ENCODE peak calls at places on chromosomes 7 and 10, in four cellular contexts. One of them, this sample, is unnamed.

GRCh38 chr10:74917481-74918077 is 91.2 kb downstream of the KAT6B start:
- DNase-seq in fibroblast of lung: peak; percentile 93
- DNase-seq in uterus: no peak
- DNase-seq in brain microvascular endothelial cell: peak; percentile 49
- DNase-seq in this sample: no peak

GRCh38 chr10:13528138-13528874 is 508 bp downstream of the BEND7 start:
- DNase-seq in fibroblast of lung: no peak
- DNase-seq in uterus: peak; percentile 19
- DNase-seq in brain microvascular endothelial cell: no peak
- DNase-seq in this sample: no peak

GRCh38 chr7:135925205-135925604 is 52.0 kb downstream of the MTPN start:
- DNase-seq in fibroblast of lung: peak; percentile 11
- DNase-seq in uterus: no peak
- DNase-seq in brain microvascular endothelial cell: peak; percentile 18
- DNase-seq in this sample: no peak

GRCh38 chr7:143518941-143519340 is 41.3 kb downstream of the TAS2R41 start:
- DNase-seq in fibroblast of lung: no peak
- DNase-seq in uterus: no peak
- DNase-seq in brain microvascular endothelial cell: no peak
- DNase-seq in this sample: no peak

GRCh38 chr7:100211342-100211780 is 8.4 kb upstream of the PVRIG start:
- DNase-seq in fibroblast of lung: no peak
- DNase-seq in uterus: no peak
- DNase-seq in brain microvascular endothelial cell: no peak
- DNase-seq in this sample: no peak

GRCh38 chr7:16063241-16063640 is 358.1 kb downstream of the CRPPA start:
- DNase-seq in fibroblast of lung: no peak
- DNase-seq in uterus: no peak
- DNase-seq in brain microvascular endothelial cell: no peak
- DNase-seq in this sample: no peak

GRCh38 chr7:2452074-2452507 is 24.1 kb downstream of the GRIFIN start:
- DNase-seq in fibroblast of lung: no peak
- DNase-seq in uterus: no peak
- DNase-seq in brain microvascular endothelial cell: no peak
- DNase-seq in this sample: no peak

GRCh38 chr7:128937271-128937646 is 468 bp upstream of the IRF5 start:
- DNase-seq in fibroblast of lung: no peak
- DNase-seq in uterus: no peak
- DNase-seq in brain microvascular endothelial cell: no peak
- DNase-seq in this sample: no peak

GRCh38 chr10:3500408-3500856 is 284.6 kb downstream of the KLF6 start:
- DNase-seq in fibroblast of lung: peak; percentile 97
- DNase-seq in uterus: no peak
- DNase-seq in brain microvascular endothelial cell: peak; percentile 99
- DNase-seq in this sample: no peak

GRCh38 chr7:155589001-155589980 is 42.9 kb upstream of the CNPY1 start:
- DNase-seq in fibroblast of lung: no peak
- DNase-seq in uterus: no peak
- DNase-seq in brain microvascular endothelial cell: no peak
- DNase-seq in this sample: no peak

GRCh38 chr10:98957801-98958200 is 277.9 kb downstream of the HPSE2 start:
- DNase-seq in fibroblast of lung: no peak
- DNase-seq in uterus: no peak
- DNase-seq in brain microvascular endothelial cell: no peak
- DNase-seq in this sample: no peak

GRCh38 chr10:97163141-97163540 is 22.6 kb downstream of the SLIT1 start:
- DNase-seq in fibroblast of lung: no peak
- DNase-seq in uterus: no peak
- DNase-seq in brain microvascular endothelial cell: no peak
- DNase-seq in this sample: no peak

GRCh38 chr7:47473499-47474210 is 108.3 kb downstream of the TNS3 start:
- DNase-seq in fibroblast of lung: no peak
- DNase-seq in uterus: no peak
- DNase-seq in brain microvascular endothelial cell: no peak
- DNase-seq in this sample: no peak

GRCh38 chr7:50411333-50412028 is 38.7 kb downstream of the FIGNL1 start:
- DNase-seq in fibroblast of lung: no peak
- DNase-seq in uterus: no peak
- DNase-seq in brain microvascular endothelial cell: no peak
- DNase-seq in this sample: no peak

DNA sequence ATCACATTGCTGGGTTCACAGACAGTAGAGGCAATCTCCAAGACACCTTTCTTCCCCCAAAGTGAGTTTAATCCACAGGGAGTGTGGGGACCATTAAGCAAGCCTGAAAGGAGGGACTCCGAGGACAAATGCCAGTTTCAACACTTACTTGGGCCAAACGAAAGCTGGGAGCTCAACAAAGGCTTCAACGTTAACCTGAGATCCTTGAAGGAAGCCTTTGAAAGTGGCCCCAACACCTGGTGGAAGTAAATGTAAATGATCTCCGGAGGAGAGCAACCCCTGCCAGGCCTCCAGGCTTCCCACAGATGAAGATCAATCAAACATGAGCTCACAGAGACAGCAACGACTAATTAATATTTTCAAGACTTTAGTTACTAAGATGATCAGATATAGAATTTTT is 103.8 kb downstream of the PIP4K2A start:
- DNase-seq in fibroblast of lung: no peak
- DNase-seq in uterus: no peak
- DNase-seq in brain microvascular endothelial cell: no peak
- DNase-seq in this sample: no peak
- H3K4me3 ChIP-seq in fibroblast of lung: no peak overlapping the region
- H3K4me3 ChIP-seq in uterus: no peak overlapping the region
- H3K4me3 ChIP-seq in brain microvascular endothelial cell: no peak overlapping the region
- H3K4me3 ChIP-seq in this sample: no peak overlapping the region

GRCh38 chr10:82266438-82266837 is 391.4 kb downstream of the NRG3 start:
- DNase-seq in fibroblast of lung: peak; percentile 52
- DNase-seq in uterus: no peak
- DNase-seq in brain microvascular endothelial cell: peak; percentile 3
- DNase-seq in this sample: no peak

GRCh38 chr10:82267960-82268359 is 393.0 kb downstream of the NRG3 start:
- DNase-seq in fibroblast of lung: no peak
- DNase-seq in uterus: no peak
- DNase-seq in brain microvascular endothelial cell: no peak
- DNase-seq in this sample: no peak

GRCh38 chr10:82267465-82267864 is 392.5 kb downstream of the NRG3 start:
- DNase-seq in fibroblast of lung: peak; percentile 23
- DNase-seq in uterus: no peak
- DNase-seq in brain microvascular endothelial cell: no peak
- DNase-seq in this sample: no peak

DNA sequence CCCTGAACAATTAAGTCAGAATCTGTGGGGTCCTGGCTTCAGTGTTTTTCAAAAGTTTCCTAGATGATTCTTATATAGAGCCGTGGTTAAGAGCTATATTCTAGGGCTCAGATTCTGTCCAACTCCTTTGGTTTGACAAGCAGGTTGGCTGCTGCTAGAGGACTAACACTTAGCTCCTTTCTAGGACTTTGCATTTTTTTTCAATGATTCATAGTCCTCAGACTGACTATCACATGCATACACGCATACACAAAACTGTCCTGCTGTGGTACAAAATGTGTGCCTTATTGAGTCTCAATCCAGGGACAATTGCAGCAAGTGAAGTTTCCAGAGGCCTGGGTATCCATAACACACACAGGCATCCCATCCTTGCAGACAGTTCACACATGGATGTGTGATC is 392.0 kb downstream of the NRG3 start:
- DNase-seq in fibroblast of lung: peak; percentile 51
- DNase-seq in uterus: no peak
- DNase-seq in brain microvascular endothelial cell: no peak
- DNase-seq in this sample: no peak
- TF ChIP-seq CTCF in fibroblast of lung: no peak
- TF ChIP-seq CTCF in uterus: no peak
- TF ChIP-seq CTCF in brain microvascular endothelial cell: no peak
- TF ChIP-seq CTCF in this sample: no peak

GRCh38 chr10:110502851-110503301 is 5.2 kb downstream of the DUSP5 start:
- DNase-seq in fibroblast of lung: peak; percentile 83
- DNase-seq in uterus: peak; percentile 59
- DNase-seq in brain microvascular endothelial cell: no peak
- DNase-seq in this sample: no peak
- H3K4me3 ChIP-seq in fibroblast of lung: peak overlapping the region; percentile 15
- H3K4me3 ChIP-seq in uterus: no peak overlapping the region
- H3K4me3 ChIP-seq in brain microvascular endothelial cell: no peak overlapping the region
- H3K4me3 ChIP-seq in this sample: no peak overlapping the region

DNA sequence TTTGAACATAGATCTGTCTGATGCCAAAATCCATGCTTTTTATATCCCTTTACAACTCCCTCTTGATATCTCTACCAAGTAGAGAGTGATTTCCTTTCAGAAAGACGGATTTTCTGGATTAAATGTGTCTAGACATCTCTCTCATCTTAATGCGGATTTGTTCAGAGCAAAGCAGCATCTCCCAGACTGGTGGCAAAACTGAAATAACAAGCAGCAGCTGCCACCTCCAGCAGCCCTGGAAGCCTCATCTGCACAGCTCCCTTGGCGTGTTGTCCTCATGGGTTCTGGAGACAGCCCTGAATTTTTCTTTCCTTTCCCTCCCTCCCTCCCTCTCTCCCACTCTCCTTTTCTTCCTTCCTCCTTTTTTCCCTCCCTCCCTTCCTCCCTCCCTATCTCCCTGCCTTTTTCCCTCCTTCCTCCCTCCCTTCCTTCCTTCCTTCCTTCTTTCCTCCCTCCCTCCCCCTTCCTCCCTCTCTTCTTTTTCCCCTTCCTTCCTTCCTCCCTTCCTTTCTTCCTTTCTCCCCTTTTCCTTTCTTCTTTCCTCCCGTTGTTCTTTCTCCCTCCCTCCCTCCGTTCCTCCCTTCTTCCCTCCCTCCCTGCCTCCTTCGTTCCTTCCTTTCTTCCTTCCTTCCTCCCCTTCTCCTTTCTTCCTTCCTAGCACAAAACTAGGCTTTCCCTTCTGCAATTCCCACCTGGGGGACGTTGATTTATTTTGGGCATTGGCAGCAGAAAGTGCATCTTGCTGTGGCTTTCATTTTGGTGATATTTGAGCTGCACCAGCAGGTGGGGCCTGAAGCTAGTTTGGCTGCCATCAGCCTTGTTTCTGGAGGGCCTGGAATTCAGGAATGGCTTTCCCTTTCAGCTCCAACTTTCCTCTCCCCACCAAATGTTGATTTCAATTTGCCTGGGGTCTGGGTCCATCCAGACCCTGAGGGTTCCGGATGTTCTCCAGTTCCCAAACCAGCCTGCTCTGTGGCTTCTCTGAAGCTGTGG is 640.0 kb downstream of the TYW1 start:
- DNase-seq in fibroblast of lung: no peak
- DNase-seq in uterus: no peak
- DNase-seq in brain microvascular endothelial cell: no peak
- DNase-seq in this sample: no peak
- TF ChIP-seq CTCF in fibroblast of lung: no peak
- TF ChIP-seq CTCF in uterus: no peak
- TF ChIP-seq CTCF in brain microvascular endothelial cell: no peak
- TF ChIP-seq CTCF in this sample: no peak

This sample was measured in AG04449.